ENCODE peak calls at places on chromosomes 16 and 17, in four cellular contexts. V is globus pallidus, K is A549, M is coronary artery. J is an unnamed sample.

GRCh38 chr16:31190061-31190460 is 10.1 kb downstream of the FUS start:
- DNase-seq in V (no peak), K (no peak), M (no peak), J (no peak)

GRCh38 chr16:31141489-31142108 is 6.1 kb upstream of the PRSS8 start:
- DNase-seq in V (no peak), K (no peak), M (no peak), J (no peak)

GRCh38 chr17:59675231-59675630 is 32.0 kb downstream of the PTRH2 start:
- DNase-seq in V (no peak), K (no peak), M (no peak), J (no peak)

GRCh38 chr16:57282510-57283213 is 1.8 kb downstream of the PLLP start:
- DNase-seq in V (no peak), K (no peak), M (peak; percentile 21), J (no peak)

GRCh38 chr17:37797206-37797605 is 52.3 kb upstream of the HNF1B start:
- DNase-seq in V (no peak), K (no peak), M (no peak), J (no peak)

GRCh38 chr16:67459066-67459857 is 21.7 kb downstream of the ATP6V0D1 start:
- DNase-seq in V (peak; percentile 34), K (no peak), M (no peak), J (no peak)

GRCh38 chr17:42407289-42407836 is 15.7 kb downstream of the CAVIN1 start:
- DNase-seq in V (peak; percentile 84), K (peak; percentile 96), M (peak; percentile 90), J (peak; percentile 93)

GRCh38 chr16:3045758-3046505 is 429 bp upstream of the MMP25 start:
- DNase-seq in V (no peak), K (no peak), M (no peak), J (no peak)

GRCh38 chr16:50747206-50747956 is 5.5 kb downstream of the CYLD start:
- DNase-seq in V (peak; percentile 60), K (no peak), M (no peak), J (peak; percentile 44)

GRCh38 chr17:6085812-6086211 is 15.6 kb downstream of the WSCD1 start:
- DNase-seq in V (no peak), K (no peak), M (no peak), J (no peak)

J was measured in G401.